ENCODE peak calls at places on chromosomes 16 and 17, in seven cellular contexts. S is adrenal gland, A is RWPE1, J is breast epithelium, Y is stomach, L is fibroblast of lung, E is PC-9. R is an unnamed sample.

GRCh38 chr17:72775237-72775636 is 317.3 kb downstream of the SLC39A11 start:
- DNase-seq in S (no peak), A (no peak), J (no peak), Y (no peak), L (no peak), E (no peak), R (no peak)

GRCh38 chr17:28528329-28529011 is 22.3 kb downstream of the FOXN1 start:
- DNase-seq in S (no peak), A (peak), J (no peak), Y (no peak), L (no peak), E (peak), R (peak)

GRCh38 chr17:8016632-8017424 is 14.4 kb downstream of the GUCY2D start:
- DNase-seq in S (peak), A (no peak), J (no peak), Y (peak), L (no peak), E (peak), R (peak)

GRCh38 chr17:6700948-6701307 is 12.2 kb downstream of the SLC13A5 start:
- DNase-seq in S (no peak), A (no peak), J (no peak), Y (no peak), L (no peak), E (no peak), R (no peak)

GRCh38 chr17:38604479-38605229 is 1.1 kb downstream of the SRCIN1 start:
- DNase-seq in S (no peak), A (no peak), J (no peak), Y (no peak), L (no peak), E (no peak), R (no peak)

GRCh38 chr17:21089145-21089544 is 37.6 kb upstream of the DHRS7B start:
- DNase-seq in S (no peak), A (peak), J (no peak), Y (no peak), L (peak), E (no peak), R (no peak)

GRCh38 chr16:20023190-20023589 is 50.5 kb downstream of the GPR139 start:
- DNase-seq in S (no peak), A (no peak), J (no peak), Y (no peak), L (peak), E (no peak), R (peak)

GRCh38 chr16:49442805-49443204 is 69.2 kb downstream of the C16orf78 start:
- DNase-seq in S (no peak), A (no peak), J (no peak), Y (no peak), L (no peak), E (no peak), R (no peak)

GRCh38 chr17:48893646-48894508 is 1.3 kb downstream of the ATP5MC1 start:
- DNase-seq in S (no peak), A (no peak), J (no peak), Y (no peak), L (no peak), E (no peak), R (no peak)

GRCh38 chr16:78709137-78709871 is 609.9 kb downstream of the WWOX start:
- DNase-seq in S (no peak), A (no peak), J (no peak), Y (no peak), L (no peak), E (no peak), R (no peak)

GRCh38 chr16:57481421-57481820 is 4.9 kb downstream of the DOK4 start:
- DNase-seq in S (no peak), A (no peak), J (no peak), Y (no peak), L (no peak), E (no peak), R (no peak)

GRCh38 chr16:59859606-59860402 is 1125.7 kb upstream of the GOT2 start:
- DNase-seq in S (no peak), A (no peak), J (no peak), Y (no peak), L (peak), E (no peak), R (peak)

GRCh38 chr17:43857141-43857540 is 10.2 kb downstream of the CD300LG start:
- DNase-seq in S (no peak), A (no peak), J (no peak), Y (no peak), L (no peak), E (no peak), R (no peak)

GRCh38 chr17:77475012-77475976 is 334.5 kb downstream of the SEC14L1 start:
- DNase-seq in S (no peak), A (no peak), J (no peak), Y (no peak), L (peak), E (no peak), R (peak)

GRCh38 chr16:9846362-9847099 is 335.7 kb downstream of the GRIN2A start:
- DNase-seq in S (no peak), A (no peak), J (no peak), Y (no peak), L (no peak), E (no peak), R (no peak)

GRCh38 chr17:4101799-4102405 is 40.9 kb downstream of the ZZEF1 start:
- DNase-seq in S (no peak), A (no peak), J (no peak), Y (no peak), L (no peak), E (no peak), R (no peak)

GRCh38 chr16:76963614-76964315 is 227.2 kb upstream of the MON1B start:
- DNase-seq in S (no peak), A (no peak), J (no peak), Y (no peak), L (no peak), E (no peak), R (no peak)

GRCh38 chr17:41777157-41777578 is 9.3 kb downstream of the JUP start:
- DNase-seq in S (no peak), A (no peak), J (no peak), Y (peak), L (peak), E (no peak), R (no peak)

GRCh38 chr16:51994597-51994996 is 552.3 kb downstream of the TOX3 start:
- DNase-seq in S (no peak), A (peak), J (peak), Y (peak), L (peak), E (peak), R (peak)

GRCh38 chr16:734208-734980 is 6.4 kb downstream of the CIAO3 start:
- DNase-seq in S (no peak), A (no peak), J (no peak), Y (no peak), L (no peak), E (peak), R (no peak)

GRCh38 chr17:27247071-27247957 is 46.6 kb upstream of the WSB1 start:
- DNase-seq in S (peak), A (no peak), J (peak), Y (peak), L (peak), E (peak), R (peak)

GRCh38 chr17:28669918-28670317 is 7.9 kb downstream of the SUPT6H start:
- DNase-seq in S (no peak), A (no peak), J (no peak), Y (no peak), L (no peak), E (no peak), R (no peak)

GRCh38 chr17:18026408-18026776 is 12.6 kb downstream of the ATPAF2 start:
- DNase-seq in S (no peak), A (no peak), J (no peak), Y (no peak), L (peak), E (no peak), R (peak)

GRCh38 chr16:77975942-77976341 is 46.4 kb upstream of the CLEC3A start:
- DNase-seq in S (no peak), A (no peak), J (no peak), Y (no peak), L (no peak), E (no peak), R (no peak)

GRCh38 chr16:75265911-75266701 is 14.7 kb upstream of the BCAR1 start:
- DNase-seq in S (peak), A (peak), J (no peak), Y (peak), L (no peak), E (peak), R (peak)

GRCh38 chr16:80517846-80518245 is 22.9 kb upstream of the DYNLRB2 start:
- DNase-seq in S (no peak), A (no peak), J (no peak), Y (no peak), L (no peak), E (no peak), R (no peak)

GRCh38 chr17:7175363-7175733 is 3.8 kb downstream of the ASGR1 start:
- DNase-seq in S (no peak), A (no peak), J (no peak), Y (no peak), L (no peak), E (no peak), R (no peak)

GRCh38 chr16:68299571-68300453 is 10.9 kb downstream of the SLC7A6OS start:
- DNase-seq in S (no peak), A (no peak), J (no peak), Y (no peak), L (no peak), E (no peak), R (no peak)

GRCh38 chr16:11309895-11310633 is 28.9 kb upstream of the PRM1 start:
- DNase-seq in S (no peak), A (no peak), J (no peak), Y (no peak), L (no peak), E (no peak), R (no peak)

GRCh38 chr17:7241783-7242716 is at the start of gene GABARAP:
- DNase-seq in S (peak), A (peak), J (peak), Y (peak), L (peak), E (peak), R (peak)

GRCh38 chr17:42097691-42098661 is at the start of gene ZNF385C:
- DNase-seq in S (no peak), A (no peak), J (no peak), Y (peak), L (no peak), E (no peak), R (no peak)

GRCh38 chr17:7056386-7056785 is 12.5 kb upstream of the SLC16A11 start:
- DNase-seq in S (no peak), A (no peak), J (no peak), Y (no peak), L (peak), E (peak), R (peak)

GRCh38 chr17:22692801-22693171 is 1000.5 kb downstream of the KCNJ18 start:
- DNase-seq in S (no peak), A (no peak), J (no peak), Y (no peak), L (no peak), E (no peak), R (no peak)

GRCh38 chr16:16080465-16081065 is 131.1 kb downstream of the ABCC1 start:
- DNase-seq in S (no peak), A (no peak), J (no peak), Y (no peak), L (no peak), E (no peak), R (no peak)

GRCh38 chr16:89557230-89557935 is 3.1 kb upstream of the RPL13 start:
- DNase-seq in S (peak), A (no peak), J (no peak), Y (peak), L (peak), E (peak), R (peak)

GRCh38 chr16:9836118-9836736 is 346.0 kb downstream of the GRIN2A start:
- DNase-seq in S (no peak), A (peak), J (no peak), Y (no peak), L (peak), E (no peak), R (no peak)

DNA sequence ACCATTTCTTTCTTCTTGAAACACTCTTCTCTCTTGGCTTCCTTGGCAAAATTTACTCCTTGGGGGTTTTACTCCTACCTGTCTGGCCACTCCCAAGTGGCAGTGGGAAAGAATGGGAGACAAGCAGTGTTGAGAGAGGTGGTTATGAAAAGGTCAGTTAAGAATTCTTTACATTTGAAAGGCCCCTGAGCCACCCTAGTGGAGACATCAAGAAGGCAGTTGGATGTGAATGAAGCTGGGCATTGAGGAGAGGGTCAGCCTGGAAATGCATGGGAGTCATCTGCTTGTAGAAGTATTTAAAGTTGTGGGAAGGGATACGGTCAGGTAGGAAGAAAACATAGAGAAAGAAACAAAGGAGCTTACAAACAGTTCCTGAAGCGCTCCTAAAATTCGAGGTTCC is 42.3 kb upstream of the CCNF start:
- DNase-seq in S (no peak), A (no peak), J (no peak), Y (no peak), L (no peak), E (no peak), R (no peak)
- TF ChIP-seq CTCF in S (no peak), A (no peak), J (no peak), Y (no peak), L (peak), E (peak), R (no peak)

GRCh38 chr17:12722282-12722681 is 56.6 kb downstream of the MYOCD start:
- DNase-seq in S (no peak), A (no peak), J (no peak), Y (no peak), L (no peak), E (no peak), R (no peak)

GRCh38 chr17:12719948-12720347 is 54.3 kb downstream of the MYOCD start:
- DNase-seq in S (no peak), A (no peak), J (no peak), Y (no peak), L (no peak), E (no peak), R (no peak)

GRCh38 chr17:12727076-12727750 is 61.5 kb downstream of the MYOCD start:
- DNase-seq in S (no peak), A (no peak), J (no peak), Y (no peak), L (peak), E (no peak), R (peak)

GRCh38 chr17:12726131-12726530 is 60.4 kb downstream of the MYOCD start:
- DNase-seq in S (no peak), A (no peak), J (no peak), Y (no peak), L (no peak), E (no peak), R (no peak)

GRCh38 chr17:12721581-12721980 is 55.9 kb downstream of the MYOCD start:
- DNase-seq in S (no peak), A (no peak), J (no peak), Y (no peak), L (no peak), E (no peak), R (no peak)
- TF ChIP-seq CTCF in S (no peak), A (no peak), J (no peak), Y (no peak), L (no peak), E (no peak), R (no peak)

GRCh38 chr16:30637952-30638351 is 12.8 kb upstream of the PRR14 start:
- DNase-seq in S (no peak), A (peak), J (no peak), Y (no peak), L (peak), E (peak), R (peak)
- TF ChIP-seq CTCF in S (peak), A (peak), J (peak), Y (no peak), L (peak), E (peak), R (peak)

DNA sequence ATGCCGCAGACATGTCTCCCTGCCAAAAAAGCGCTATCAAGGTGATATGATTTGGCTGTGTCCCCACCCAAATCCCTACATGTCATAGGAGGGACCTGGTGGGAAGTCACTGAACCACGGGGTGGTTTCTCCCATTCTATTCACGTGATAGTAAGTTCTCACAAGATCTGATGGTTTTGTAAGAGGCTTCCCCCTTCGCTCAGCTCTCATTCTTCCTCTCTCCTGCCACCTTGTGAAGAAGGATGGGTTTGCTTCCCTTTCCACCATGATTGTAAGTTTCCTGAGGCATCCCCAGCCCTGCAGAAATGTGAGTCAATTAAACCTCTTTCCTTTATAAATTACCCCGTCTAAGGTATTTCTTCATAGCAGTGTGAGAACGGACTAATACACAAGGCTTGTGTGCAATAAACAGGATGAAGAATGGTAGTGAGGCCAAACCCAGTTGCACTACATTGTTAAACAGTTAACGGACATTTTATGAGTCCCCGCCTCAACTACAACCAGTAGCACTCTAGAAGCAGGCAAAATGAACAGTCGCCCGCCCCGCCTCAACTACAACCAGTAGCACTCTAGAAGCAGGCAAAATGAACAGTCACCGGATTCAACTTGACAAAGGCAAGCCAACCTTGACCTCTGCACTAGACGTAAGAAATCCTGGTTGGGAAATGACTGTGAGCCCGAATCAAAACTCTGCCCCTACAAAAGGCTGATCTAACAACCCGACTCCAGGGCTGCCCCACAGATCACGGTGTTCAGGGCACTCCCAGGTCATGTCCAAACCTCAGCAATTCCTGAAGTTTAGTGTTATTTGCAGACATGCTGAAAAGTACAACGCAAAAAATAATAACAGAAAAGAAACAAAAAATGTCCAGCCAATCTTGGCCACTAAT is 26.3 kb downstream of the VPS53 start:
- DNase-seq in S (peak), A (no peak), J (no peak), Y (no peak), L (peak), E (no peak), R (peak)
- TF ChIP-seq CTCF in S (peak), A (no peak), J (no peak), Y (no peak), L (peak), E (no peak), R (no peak)

DNA sequence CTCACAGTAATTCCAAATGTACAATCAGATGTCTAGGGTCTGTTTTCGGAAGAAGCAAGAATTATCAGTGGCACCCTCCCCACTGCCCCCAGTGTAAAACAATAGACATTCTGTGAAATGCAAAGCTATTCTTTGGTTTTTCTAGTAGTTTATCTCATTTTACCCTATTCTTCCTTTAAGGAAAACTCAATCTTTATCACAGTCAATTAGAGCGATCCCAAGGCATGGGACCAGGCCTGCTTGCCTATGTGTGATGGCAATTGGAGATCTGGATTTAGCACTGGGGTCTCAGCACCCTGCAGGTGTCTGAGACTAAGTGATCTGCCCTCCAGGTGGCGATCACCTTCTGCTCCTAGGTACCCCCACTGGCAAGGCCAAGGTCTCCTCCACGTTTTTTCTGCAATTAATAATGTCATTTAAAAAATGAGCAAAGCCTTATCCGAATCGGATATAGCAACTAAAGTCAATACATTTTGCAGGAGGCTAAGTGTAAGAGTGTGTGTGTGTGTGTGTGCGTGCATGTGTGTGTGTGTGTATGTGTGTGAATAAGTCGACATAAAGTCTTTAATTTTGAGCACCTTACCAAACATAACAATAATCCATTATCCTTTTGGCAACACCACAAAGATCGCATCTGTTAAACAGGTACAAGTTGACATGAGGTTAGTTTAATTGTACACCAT is 59.7 kb downstream of the HLF start:
- DNase-seq in S (no peak), A (no peak), J (no peak), Y (no peak), L (no peak), E (no peak), R (no peak)
- TF ChIP-seq CTCF in S (no peak), A (no peak), J (no peak), Y (no peak), L (no peak), E (no peak), R (no peak)